ENCODE peak calls at places on chromosomes 16 and 17, in four cellular contexts. B is heart left ventricle, D is cardiac fibroblast, C is GM23248. X is an unnamed sample.

GRCh38 chr17:81702934-81703746 is at the start of gene MRPL12:
- DNase-seq in B (peak; percentile 94), D (peak; percentile 94), C (peak; percentile 98), X (peak; percentile 99)

GRCh38 chr17:78724999-78725398 is 57.1 kb downstream of the CYTH1 start:
- DNase-seq in B (no peak), D (no peak), C (no peak), X (no peak)

GRCh38 chr17:68491864-68492263 is 20.4 kb upstream of the PRKAR1A start:
- DNase-seq in B (no peak), D (no peak), C (no peak), X (no peak)

GRCh38 chr16:69077251-69077650 is 28.2 kb upstream of the HAS3 start:
- DNase-seq in B (no peak), D (no peak), C (peak; percentile 63), X (no peak)

GRCh38 chr17:10843806-10844205 is 5.9 kb upstream of the PIRT start:
- DNase-seq in B (no peak), D (peak; percentile 23), C (peak; percentile 13), X (no peak)

GRCh38 chr17:4951486-4951885 is 567 bp downstream of the ENO3 start:
- DNase-seq in B (peak; percentile 66), D (no peak), C (no peak), X (no peak)

GRCh38 chr17:44759096-44759915 is 518 bp downstream of the ADAM11 start:
- DNase-seq in B (no peak), D (no peak), C (peak; percentile 46), X (no peak)

GRCh38 chr17:45425984-45426413 is 6.7 kb downstream of the ARHGAP27 start:
- DNase-seq in B (no peak), D (no peak), C (no peak), X (no peak)

GRCh38 chr16:78485899-78486221 is 386.4 kb downstream of the WWOX start:
- DNase-seq in B (no peak), D (no peak), C (no peak), X (no peak)

GRCh38 chr17:75530837-75531723 is 5.6 kb downstream of the LLGL2 start:
- DNase-seq in B (no peak), D (no peak), C (no peak), X (no peak)

GRCh38 chr16:79261461-79261860 is 339.1 kb downstream of the MAF start:
- DNase-seq in B (peak; percentile 57), D (no peak), C (no peak), X (peak; percentile 54)

GRCh38 chr17:68820476-68820824 is 134.7 kb downstream of the ABCA8 start:
- DNase-seq in B (no peak), D (no peak), C (no peak), X (no peak)

GRCh38 chr16:89422905-89423630 is 67.3 kb downstream of the ANKRD11 start:
- DNase-seq in B (no peak), D (no peak), C (peak; percentile 68), X (peak; percentile 61)

GRCh38 chr17:69179227-69179952 is 37.7 kb upstream of the ABCA6 start:
- DNase-seq in B (no peak), D (peak; percentile 67), C (peak; percentile 53), X (no peak)

GRCh38 chr17:82524540-82524939 is 5.0 kb downstream of the FOXK2 start:
- DNase-seq in B (no peak), D (no peak), C (no peak), X (no peak)

GRCh38 chr17:144936-145670 is 7.7 kb downstream of the SCGB1C2 start:
- DNase-seq in B (no peak), D (no peak), C (no peak), X (no peak)

GRCh38 chr17:4679652-4680051 is 24.3 kb downstream of the PELP1 start:
- DNase-seq in B (no peak), D (peak; percentile 38), C (peak; percentile 78), X (no peak)

GRCh38 chr17:69067274-69068047 is 6.7 kb upstream of the ABCA9 start:
- DNase-seq in B (no peak), D (no peak), C (no peak), X (no peak)

GRCh38 chr16:70478912-70479341 is 24.5 kb downstream of the FCSK start:
- DNase-seq in B (peak; percentile 59), D (peak; percentile 57), C (no peak), X (no peak)

GRCh38 chr17:57927048-57927723 is 28.0 kb downstream of the CUEDC1 start:
- DNase-seq in B (no peak), D (peak; percentile 83), C (peak; percentile 74), X (peak; percentile 84)

GRCh38 chr17:31596382-31597323 is 205.2 kb downstream of the RAB11FIP4 start:
- DNase-seq in B (peak; percentile 90), D (peak; percentile 97), C (peak; percentile 100), X (peak; percentile 91)

GRCh38 chr16:31710134-31710533 is 163.5 kb upstream of the ZNF267 start:
- DNase-seq in B (no peak), D (no peak), C (no peak), X (no peak)

GRCh38 chr17:54864636-54865420 is 35.8 kb upstream of the TOM1L1 start:
- DNase-seq in B (no peak), D (no peak), C (no peak), X (no peak)

GRCh38 chr17:35715416-35715815 is 16.0 kb upstream of the RASL10B start:
- DNase-seq in B (no peak), D (no peak), C (no peak), X (no peak)

GRCh38 chr16:88063201-88063773 is 112.1 kb downstream of the BANP start:
- DNase-seq in B (no peak), D (peak; percentile 80), C (peak; percentile 94), X (no peak)

GRCh38 chr16:66346221-66346620 is 20.3 kb upstream of the CDH5 start:
- DNase-seq in B (no peak), D (no peak), C (no peak), X (no peak)

GRCh38 chr17:55330344-55330933 is 65.7 kb downstream of the HLF start:
- DNase-seq in B (no peak), D (no peak), C (no peak), X (no peak)

GRCh38 chr16:83136924-83137323 is 510.2 kb downstream of the CDH13 start:
- DNase-seq in B (no peak), D (no peak), C (no peak), X (peak; percentile 54)
- H3K4me3 ChIP-seq in B (peak overlapping the region; percentile 11), D (peak overlapping the region; percentile 24), C (peak overlapping the region; percentile 74), X (peak overlapping the region; percentile 53)

DNA sequence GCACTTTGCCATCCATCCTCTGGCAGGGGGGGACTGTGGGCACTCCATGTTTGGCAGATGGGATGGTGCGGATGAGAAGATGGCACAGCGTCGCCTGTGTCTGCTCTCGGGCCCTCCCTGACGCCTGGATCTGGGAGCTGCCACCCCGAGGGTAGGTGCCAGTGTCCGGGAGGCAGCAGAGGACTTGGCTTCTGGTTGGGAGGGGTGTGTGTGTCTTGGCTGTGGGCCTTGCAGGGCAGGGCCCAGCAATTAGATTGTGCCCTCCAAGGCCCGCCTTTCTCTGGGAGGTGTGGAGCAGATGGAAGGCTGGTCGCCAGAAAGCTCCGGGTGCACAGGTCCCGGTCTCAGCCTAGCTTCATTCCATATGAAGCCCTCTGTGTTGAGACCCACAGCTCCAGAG is 1.4 kb downstream of the RAP1GAP2 start:
- DNase-seq in B (no peak), D (no peak), C (no peak), X (no peak)
- H3K4me3 ChIP-seq in B (no peak overlapping the region), D (no peak overlapping the region), C (no peak overlapping the region), X (no peak overlapping the region)

GRCh38 chr17:38508570-38508950 is 80.3 kb downstream of the ARHGAP23 start:
- DNase-seq in B (no peak), D (peak; percentile 15), C (no peak), X (no peak)

GRCh38 chr17:38507921-38508569 is 79.8 kb downstream of the ARHGAP23 start:
- DNase-seq in B (no peak), D (peak; percentile 7), C (no peak), X (no peak)

GRCh38 chr17:38509772-38510423 is 81.6 kb downstream of the ARHGAP23 start:
- DNase-seq in B (no peak), D (peak; percentile 24), C (no peak), X (no peak)

GRCh38 chr17:38510424-38511125 is 82.3 kb downstream of the ARHGAP23 start:
- DNase-seq in B (no peak), D (peak; percentile 55), C (no peak), X (peak; percentile 60)

GRCh38 chr17:38509008-38509771 is 80.9 kb downstream of the ARHGAP23 start:
- DNase-seq in B (peak; percentile 78), D (peak; percentile 93), C (peak; percentile 83), X (peak; percentile 71)
- H3K4me3 ChIP-seq in B (no peak overlapping the region), D (no peak overlapping the region), C (no peak overlapping the region), X (no peak overlapping the region)

GRCh38 chr17:42609182-42609813 is at the start of the genes RETREG3 and TUBG1:
- DNase-seq in B (peak; percentile 99), D (peak; percentile 99), C (peak; percentile 100), X (peak; percentile 99)

GRCh38 chr17:42618442-42619150 is 9.1 kb downstream of the TUBG1 start:
- DNase-seq in B (peak; percentile 73), D (peak; percentile 23), C (no peak), X (peak; percentile 95)

GRCh38 chr17:42612013-42612412 is 2.5 kb downstream of the TUBG1 start:
- DNase-seq in B (no peak), D (no peak), C (no peak), X (no peak)

GRCh38 chr17:42617956-42618431 is 8.5 kb downstream of the TUBG1 start:
- DNase-seq in B (no peak), D (no peak), C (no peak), X (peak; percentile 47)

GRCh38 chr17:42613699-42614295 is 4.3 kb downstream of the TUBG1 start:
- DNase-seq in B (no peak), D (no peak), C (no peak), X (no peak)
- H3K4me3 ChIP-seq in B (no peak overlapping the region), D (no peak overlapping the region), C (no peak overlapping the region), X (no peak overlapping the region)

GRCh38 chr16:71593048-71593999 is 16.4 kb upstream of the TAT start:
- DNase-seq in B (no peak), D (no peak), C (no peak), X (no peak)
- H3K4me3 ChIP-seq in B (no peak overlapping the region), D (no peak overlapping the region), C (no peak overlapping the region), X (no peak overlapping the region)

GRCh38 chr17:48818361-48818841 is 1.4 kb upstream of the TTLL6 start:
- DNase-seq in B (no peak), D (no peak), C (no peak), X (no peak)

GRCh38 chr17:48819466-48819865 is 2.4 kb upstream of the TTLL6 start:
- DNase-seq in B (no peak), D (no peak), C (no peak), X (peak; percentile 31)

GRCh38 chr17:48814504-48814903 is 2.5 kb downstream of the TTLL6 start:
- DNase-seq in B (peak; percentile 52), D (peak; percentile 56), C (peak; percentile 64), X (peak; percentile 42)

GRCh38 chr17:48816774-48817590 is at the start of gene TTLL6:
- DNase-seq in B (peak; percentile 93), D (peak; percentile 84), C (peak; percentile 67), X (peak; percentile 95)

DNA sequence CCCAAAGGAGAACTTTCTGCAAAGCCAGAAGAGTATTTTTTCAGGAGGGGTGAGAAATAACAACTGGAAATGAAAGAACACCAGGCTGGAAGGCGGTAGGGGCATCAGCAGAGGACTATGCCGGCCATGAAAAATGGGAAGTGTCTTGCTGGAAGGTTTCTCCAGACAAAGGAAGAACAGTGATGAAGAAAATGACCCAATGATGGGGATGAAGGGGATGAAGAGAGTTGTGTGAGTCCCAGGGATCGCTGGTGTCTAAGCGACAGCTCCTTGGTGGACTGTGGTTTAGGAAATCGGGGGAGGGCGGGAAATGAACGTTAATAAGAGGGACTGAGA is 623 bp downstream of the TTLL6 start:
- DNase-seq in B (no peak), D (no peak), C (no peak), X (no peak)
- H3K4me3 ChIP-seq in B (peak overlapping the region; percentile 40), D (peak overlapping the region; percentile 32), C (peak overlapping the region; percentile 61), X (peak overlapping the region; percentile 44)

X was measured in SJCRH30.